ENCODE peak calls at places on chromosomes 6 and 20, in four cellular contexts. One of them, this sample, is unnamed.
A peak's percentile ranks its signal among the peaks of the same experiment; 100 is the strongest.

GRCh38 chr20:37243076-37243936 is 18.3 kb downstream of the GHRH start:
- DNase-seq in SK-N-SH: no peak
- DNase-seq in H1: no peak
- DNase-seq in WTC11: peak; percentile 56
- DNase-seq in this sample: no peak

GRCh38 chr20:325889-326644 is 715 bp downstream of the SOX12 start:
- DNase-seq in SK-N-SH: peak; percentile 70
- DNase-seq in WTC11: peak; percentile 70
- DNase-seq in H1: no peak
- DNase-seq in this sample: peak; percentile 67

GRCh38 chr6:164095056-164095455 is 680.5 kb downstream of the QKI start:
- DNase-seq in H1: no peak
- DNase-seq in SK-N-SH: no peak
- DNase-seq in WTC11: no peak
- DNase-seq in this sample: no peak

GRCh38 chr6:1792989-1793388 is 183.3 kb downstream of the FOXC1 start:
- DNase-seq in WTC11: peak; percentile 49
- DNase-seq in SK-N-SH: no peak
- DNase-seq in H1: no peak
- DNase-seq in this sample: no peak

GRCh38 chr6:136579800-136580199 is 29.6 kb upstream of the MAP7 start:
- DNase-seq in SK-N-SH: no peak
- DNase-seq in WTC11: no peak
- DNase-seq in H1: no peak
- DNase-seq in this sample: no peak

GRCh38 chr6:46491201-46491788 is at the start of gene RCAN2:
- DNase-seq in SK-N-SH: peak; percentile 63
- DNase-seq in H1: peak; percentile 61
- DNase-seq in WTC11: peak; percentile 76
- DNase-seq in this sample: no peak

GRCh38 chr6:139515511-139515910 is 141.1 kb upstream of the CITED2 start:
- DNase-seq in WTC11: no peak
- DNase-seq in H1: no peak
- DNase-seq in SK-N-SH: no peak
- DNase-seq in this sample: no peak

GRCh38 chr20:46663531-46663930 is 12.3 kb upstream of the SLC13A3 start:
- DNase-seq in SK-N-SH: no peak
- DNase-seq in H1: no peak
- DNase-seq in WTC11: no peak
- DNase-seq in this sample: no peak

GRCh38 chr6:157008568-157008967 is 231.4 kb downstream of the ARID1B start:
- DNase-seq in H1: no peak
- DNase-seq in SK-N-SH: no peak
- DNase-seq in WTC11: no peak
- DNase-seq in this sample: no peak

GRCh38 chr6:91487729-91488392 is 901.0 kb upstream of the MAP3K7 start:
- DNase-seq in H1: no peak
- DNase-seq in SK-N-SH: no peak
- DNase-seq in WTC11: no peak
- DNase-seq in this sample: no peak

GRCh38 chr20:6866741-6867140 is 99.3 kb downstream of the BMP2 start:
- DNase-seq in H1: no peak
- DNase-seq in SK-N-SH: no peak
- DNase-seq in WTC11: no peak
- DNase-seq in this sample: no peak

GRCh38 chr6:131107166-131107565 is 28.1 kb upstream of the AKAP7 start:
- DNase-seq in H1: no peak
- DNase-seq in WTC11: no peak
- DNase-seq in SK-N-SH: no peak
- DNase-seq in this sample: no peak

GRCh38 chr6:135496805-135497411 is 632 bp downstream of the AHI1 start:
- DNase-seq in WTC11: no peak
- DNase-seq in SK-N-SH: no peak
- DNase-seq in H1: no peak
- DNase-seq in this sample: no peak

GRCh38 chr20:50197463-50197862 is 6.8 kb downstream of the CEBPB start:
- DNase-seq in WTC11: no peak
- DNase-seq in H1: no peak
- DNase-seq in SK-N-SH: no peak
- DNase-seq in this sample: peak; percentile 73

GRCh38 chr20:23362392-23363256 is 642 bp downstream of the GZF1 start:
- DNase-seq in WTC11: peak; percentile 35
- DNase-seq in H1: no peak
- DNase-seq in SK-N-SH: no peak
- DNase-seq in this sample: no peak

GRCh38 chr6:159311618-159312017 is 142.4 kb downstream of the FNDC1 start:
- DNase-seq in H1: no peak
- DNase-seq in WTC11: no peak
- DNase-seq in SK-N-SH: no peak
- DNase-seq in this sample: no peak

GRCh38 chr6:152634773-152635172 is 2.4 kb downstream of the SYNE1 start:
- DNase-seq in SK-N-SH: no peak
- DNase-seq in H1: no peak
- DNase-seq in WTC11: no peak
- DNase-seq in this sample: no peak

GRCh38 chr6:170523256-170524187 is 29.6 kb downstream of the PSMB1 start:
- DNase-seq in H1: no peak
- DNase-seq in WTC11: no peak
- DNase-seq in SK-N-SH: no peak
- DNase-seq in this sample: no peak

GRCh38 chr6:154343473-154344308 is 12.9 kb downstream of the IPCEF1 start:
- DNase-seq in H1: peak; percentile 60
- DNase-seq in SK-N-SH: no peak
- DNase-seq in WTC11: peak; percentile 72
- DNase-seq in this sample: peak; percentile 31

GRCh38 chr6:24766685-24767462 is 7.9 kb upstream of the GMNN start:
- DNase-seq in WTC11: no peak
- DNase-seq in SK-N-SH: peak; percentile 36
- DNase-seq in H1: no peak
- DNase-seq in this sample: no peak

GRCh38 chr6:10276106-10276505 is 138.8 kb downstream of the TFAP2A start:
- DNase-seq in WTC11: no peak
- DNase-seq in H1: no peak
- DNase-seq in SK-N-SH: no peak
- DNase-seq in this sample: no peak

GRCh38 chr20:7214081-7214740 is 446.7 kb downstream of the BMP2 start:
- DNase-seq in H1: peak; percentile 27
- DNase-seq in SK-N-SH: no peak
- DNase-seq in WTC11: peak; percentile 25
- DNase-seq in this sample: no peak

GRCh38 chr6:108622601-108623335 is 62.1 kb downstream of the FOXO3 start:
- DNase-seq in SK-N-SH: peak; percentile 38
- DNase-seq in H1: no peak
- DNase-seq in WTC11: no peak
- DNase-seq in this sample: no peak

GRCh38 chr6:129730477-129731165 is 20.6 kb upstream of the ARHGAP18 start:
- DNase-seq in WTC11: no peak
- DNase-seq in SK-N-SH: no peak
- DNase-seq in H1: no peak
- DNase-seq in this sample: no peak

GRCh38 chr6:69005194-69005593 is 370.1 kb downstream of the ADGRB3 start:
- DNase-seq in SK-N-SH: no peak
- DNase-seq in H1: no peak
- DNase-seq in WTC11: no peak
- DNase-seq in this sample: no peak

GRCh38 chr20:6583134-6583738 is 184.2 kb upstream of the BMP2 start:
- DNase-seq in H1: peak; percentile 7
- DNase-seq in SK-N-SH: peak; percentile 26
- DNase-seq in WTC11: peak; percentile 36
- DNase-seq in this sample: peak; percentile 10

GRCh38 chr6:27547157-27548075 is 74.5 kb upstream of the ZNF184 start:
- DNase-seq in H1: no peak
- DNase-seq in SK-N-SH: peak; percentile 20
- DNase-seq in WTC11: peak; percentile 69
- DNase-seq in this sample: peak; percentile 90

GRCh38 chr20:54320148-54320607 is 112.3 kb downstream of the PFDN4 start:
- DNase-seq in SK-N-SH: no peak
- DNase-seq in WTC11: no peak
- DNase-seq in H1: no peak
- DNase-seq in this sample: no peak

GRCh38 chr20:7291946-7292345 is 524.5 kb downstream of the BMP2 start:
- DNase-seq in SK-N-SH: no peak
- DNase-seq in H1: no peak
- DNase-seq in WTC11: no peak
- DNase-seq in this sample: no peak

GRCh38 chr20:1998715-1999114 is 4.9 kb upstream of the PDYN start:
- DNase-seq in H1: no peak
- DNase-seq in SK-N-SH: no peak
- DNase-seq in WTC11: no peak
- DNase-seq in this sample: no peak

GRCh38 chr6:127225497-127225896 is 41.2 kb upstream of the RNF146 start:
- DNase-seq in H1: no peak
- DNase-seq in WTC11: no peak
- DNase-seq in SK-N-SH: no peak
- DNase-seq in this sample: no peak

GRCh38 chr20:56414842-56415765 is 3.0 kb downstream of the CASS4 start:
- DNase-seq in SK-N-SH: no peak
- DNase-seq in H1: no peak
- DNase-seq in WTC11: no peak
- DNase-seq in this sample: peak; percentile 91

GRCh38 chr20:58538752-58539151 is 23.6 kb upstream of the APCDD1L start:
- DNase-seq in WTC11: no peak
- DNase-seq in H1: no peak
- DNase-seq in SK-N-SH: no peak
- DNase-seq in this sample: no peak
- TF ChIP-seq TEAD4 in WTC11: no peak
- TF ChIP-seq TEAD4 in H1: no peak
- TF ChIP-seq TEAD4 in SK-N-SH: no peak
- TF ChIP-seq TEAD4 in this sample: no peak

GRCh38 chr20:62319346-62319909 is 16.6 kb downstream of the ADRM1 start:
- DNase-seq in H1: no peak
- DNase-seq in SK-N-SH: no peak
- DNase-seq in WTC11: no peak
- DNase-seq in this sample: no peak
- TF ChIP-seq TEAD4 in H1: no peak
- TF ChIP-seq TEAD4 in SK-N-SH: no peak
- TF ChIP-seq TEAD4 in WTC11: no peak
- TF ChIP-seq TEAD4 in this sample: no peak

GRCh38 chr6:125746731-125747588 is 2.5 kb upstream of the HEY2 start:
- DNase-seq in SK-N-SH: no peak
- DNase-seq in WTC11: peak; percentile 81
- DNase-seq in H1: peak; percentile 64
- DNase-seq in this sample: peak; percentile 42
- TF ChIP-seq TEAD4 in SK-N-SH: no peak
- TF ChIP-seq TEAD4 in WTC11: no peak
- TF ChIP-seq TEAD4 in H1: no peak
- TF ChIP-seq TEAD4 in this sample: no peak

GRCh38 chr20:32203556-32204484 is 3.7 kb downstream of the PLAGL2 start:
- DNase-seq in SK-N-SH: no peak
- DNase-seq in H1: no peak
- DNase-seq in WTC11: no peak
- DNase-seq in this sample: no peak

GRCh38 chr20:32206383-32207210 is 946 bp downstream of the PLAGL2 start:
- DNase-seq in SK-N-SH: peak; percentile 25
- DNase-seq in H1: no peak
- DNase-seq in WTC11: no peak
- DNase-seq in this sample: peak; percentile 13

GRCh38 chr20:32204485-32205115 is 2.9 kb downstream of the PLAGL2 start:
- DNase-seq in SK-N-SH: no peak
- DNase-seq in WTC11: no peak
- DNase-seq in H1: no peak
- DNase-seq in this sample: no peak

GRCh38 chr20:32207211-32207625 is 325 bp downstream of the PLAGL2 start:
- DNase-seq in SK-N-SH: no peak
- DNase-seq in WTC11: peak; percentile 17
- DNase-seq in H1: no peak
- DNase-seq in this sample: peak; percentile 83

GRCh38 chr20:32205502-32206382 is 1.8 kb downstream of the PLAGL2 start:
- DNase-seq in SK-N-SH: peak; percentile 54
- DNase-seq in WTC11: no peak
- DNase-seq in H1: no peak
- DNase-seq in this sample: no peak
- TF ChIP-seq TEAD4 in SK-N-SH: no peak
- TF ChIP-seq TEAD4 in WTC11: no peak
- TF ChIP-seq TEAD4 in H1: no peak
- TF ChIP-seq TEAD4 in this sample: no peak

GRCh38 chr20:63775096-63775978 is 35.8 kb downstream of the SLC2A4RG start:
- DNase-seq in WTC11: peak; percentile 91
- DNase-seq in SK-N-SH: peak; percentile 95
- DNase-seq in H1: no peak
- DNase-seq in this sample: peak; percentile 56

GRCh38 chr20:63771046-63771707 is 31.6 kb downstream of the SLC2A4RG start:
- DNase-seq in WTC11: no peak
- DNase-seq in H1: no peak
- DNase-seq in SK-N-SH: no peak
- DNase-seq in this sample: no peak

GRCh38 chr20:63774348-63774735 is 34.8 kb downstream of the SLC2A4RG start:
- DNase-seq in SK-N-SH: peak; percentile 79
- DNase-seq in WTC11: no peak
- DNase-seq in H1: no peak
- DNase-seq in this sample: no peak

GRCh38 chr20:63773571-63774347 is 34.2 kb downstream of the SLC2A4RG start:
- DNase-seq in SK-N-SH: no peak
- DNase-seq in WTC11: no peak
- DNase-seq in H1: no peak
- DNase-seq in this sample: no peak

DNA sequence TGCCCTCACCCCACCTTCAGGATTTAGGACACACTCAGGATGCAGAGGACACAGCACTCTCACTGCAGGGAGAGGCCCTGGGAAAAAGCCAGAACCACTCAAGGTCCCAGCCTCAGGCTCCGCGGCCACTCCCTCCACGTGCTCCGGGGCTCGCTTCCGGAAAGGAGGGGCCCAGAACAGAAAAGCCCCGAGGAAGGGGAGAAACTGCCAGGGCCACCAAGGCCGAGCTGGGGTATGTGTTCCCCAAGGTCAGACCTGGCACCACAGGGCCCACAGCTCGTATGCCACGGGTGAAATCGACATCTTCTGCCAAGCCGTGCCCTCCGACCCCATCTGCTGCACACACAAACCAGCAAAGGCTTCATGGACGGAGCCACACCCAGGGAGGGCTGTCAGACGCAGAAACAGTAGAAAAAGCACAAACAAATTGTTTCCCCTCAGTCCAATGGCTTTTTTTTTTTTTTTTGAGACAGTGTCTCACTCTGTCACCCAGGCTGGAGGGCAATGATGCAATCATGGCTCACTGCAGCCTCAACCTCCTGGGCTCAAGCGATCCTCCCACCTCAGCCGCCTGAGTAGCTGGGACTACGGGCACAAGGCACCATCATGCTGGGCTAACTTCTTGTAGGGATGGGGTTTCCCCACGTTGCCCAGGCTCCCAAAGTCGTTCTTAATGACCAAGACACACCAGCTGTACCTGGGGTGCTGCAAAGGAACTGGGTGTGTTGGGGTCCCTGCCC is 33.4 kb downstream of the SLC2A4RG start:
- DNase-seq in H1: no peak
- DNase-seq in WTC11: no peak
- DNase-seq in SK-N-SH: no peak
- DNase-seq in this sample: no peak
- TF ChIP-seq TEAD4 in H1: no peak
- TF ChIP-seq TEAD4 in WTC11: no peak
- TF ChIP-seq TEAD4 in SK-N-SH: no peak
- TF ChIP-seq TEAD4 in this sample: no peak